ENCODE peak calls at places on chromosomes 16 and 17, in eight cellular contexts. V is hepatocyte, N is H1, Z is mammary epithelial cell, L is GM23338, P is astrocyte, W is MM.1S, D is HCT116. T is an unnamed sample. For H3K4me1, the result is how much of the 10 kb centered on the place peaks cover.

GRCh38 chr16:18799500-18799899 is 1.8 kb downstream of the ARL6IP1 start:
- DNase-seq in V (no peak), N (no peak), Z (no peak), L (no peak), P (no peak), W (no peak), D (no peak), T (no peak)

GRCh38 chr17:10821770-10822169 is 16.1 kb downstream of the PIRT start:
- DNase-seq in V (no peak), N (no peak), Z (no peak), L (no peak), P (no peak), W (no peak), D (no peak), T (no peak)

GRCh38 chr16:49639739-49640388 is 216.0 kb downstream of the ZNF423 start:
- DNase-seq in V (peak), N (peak), Z (no peak), L (peak), P (peak), W (no peak), D (no peak), T (no peak)

GRCh38 chr16:23434380-23434779 is 18.6 kb downstream of the COG7 start:
- DNase-seq in V (peak), N (no peak), Z (peak), L (peak), P (peak), W (peak), D (peak), T (peak)

GRCh38 chr17:1011138-1011537 is 14.2 kb downstream of the TIMM22 start:
- DNase-seq in V (no peak), N (no peak), Z (no peak), L (no peak), P (no peak), W (no peak), D (no peak), T (no peak)

GRCh38 chr17:38733315-38734234 is 3.4 kb downstream of the CISD3 start:
- DNase-seq in V (no peak), N (no peak), Z (no peak), L (peak), P (no peak), W (no peak), D (peak), T (no peak)

GRCh38 chr16:73226675-73227074 is 178.7 kb upstream of the ZFHX3 start:
- DNase-seq in V (no peak), N (no peak), Z (no peak), L (no peak), P (no peak), W (no peak), D (no peak), T (no peak)

GRCh38 chr17:80539022-80539421 is 5.6 kb upstream of the RPTOR start:
- DNase-seq in V (no peak), N (no peak), Z (no peak), L (peak), P (no peak), W (no peak), D (no peak), T (no peak)

GRCh38 chr16:64702415-64702814 is 419.4 kb downstream of the CDH11 start:
- DNase-seq in V (no peak), N (no peak), Z (no peak), L (no peak), P (no peak), W (peak), D (no peak), T (no peak)

GRCh38 chr17:27974045-27974436 is 68.4 kb upstream of the NLK start:
- DNase-seq in V (no peak), N (no peak), Z (no peak), L (no peak), P (no peak), W (no peak), D (no peak), T (no peak)

GRCh38 chr17:17638467-17638866 is 42.8 kb upstream of the RAI1 start:
- DNase-seq in V (no peak), N (no peak), Z (no peak), L (no peak), P (no peak), W (no peak), D (no peak), T (no peak)
- H3K27ac ChIP-seq in V (no peak), N (no peak), Z (no peak), L (no peak), P (no peak), W (no peak), D (no peak), T (no peak)

GRCh38 chr17:66949501-66949900 is 15.0 kb upstream of the CACNG4 start:
- DNase-seq in V (no peak), N (no peak), Z (peak), L (no peak), P (peak), W (no peak), D (no peak), T (no peak)

GRCh38 chr17:66948061-66948750 is 16.3 kb upstream of the CACNG4 start:
- DNase-seq in V (no peak), N (no peak), Z (no peak), L (no peak), P (no peak), W (no peak), D (no peak), T (peak)

GRCh38 chr17:66945451-66945850 is 19.1 kb upstream of the CACNG4 start:
- DNase-seq in V (no peak), N (no peak), Z (no peak), L (no peak), P (peak), W (no peak), D (no peak), T (no peak)

GRCh38 chr17:66946251-66946650 is 18.3 kb upstream of the CACNG4 start:
- DNase-seq in V (no peak), N (no peak), Z (no peak), L (no peak), P (no peak), W (no peak), D (no peak), T (no peak)

GRCh38 chr17:66947311-66947710 is 17.2 kb upstream of the CACNG4 start:
- DNase-seq in V (no peak), N (no peak), Z (no peak), L (no peak), P (no peak), W (no peak), D (no peak), T (no peak)
- TF ChIP-seq EZH2 in V (no peak), N (no peak), Z (no peak), L (no peak), P (no peak), W (no peak), D (no peak), T (no peak)

DNA sequence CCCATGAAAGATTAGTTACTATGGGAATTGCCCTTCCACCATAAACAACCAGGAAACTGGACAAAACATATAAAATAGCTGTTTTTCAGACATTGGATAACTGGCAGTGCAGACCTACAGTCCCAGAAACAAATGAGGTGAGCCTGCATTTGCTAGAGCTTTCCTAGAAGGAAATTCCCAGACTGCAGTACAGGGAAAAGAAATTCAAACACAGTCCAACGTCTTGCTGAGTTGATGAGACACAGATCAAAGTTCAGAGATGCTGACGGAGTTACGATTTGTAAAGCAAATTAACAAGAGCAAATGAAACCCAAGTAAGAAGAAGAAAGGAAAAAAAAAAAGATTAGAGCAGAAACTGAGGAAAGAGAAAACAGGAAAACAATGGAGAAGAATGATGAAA is 41.3 kb upstream of the MNT start:
- DNase-seq in V (peak), N (no peak), Z (no peak), L (no peak), P (no peak), W (no peak), D (no peak), T (no peak)
- H3K4me1 ChIP-seq in V (under half), N (under half), Z (under half), L (under half), P (under half), W (under half), D (under half), T (under half)

DNA sequence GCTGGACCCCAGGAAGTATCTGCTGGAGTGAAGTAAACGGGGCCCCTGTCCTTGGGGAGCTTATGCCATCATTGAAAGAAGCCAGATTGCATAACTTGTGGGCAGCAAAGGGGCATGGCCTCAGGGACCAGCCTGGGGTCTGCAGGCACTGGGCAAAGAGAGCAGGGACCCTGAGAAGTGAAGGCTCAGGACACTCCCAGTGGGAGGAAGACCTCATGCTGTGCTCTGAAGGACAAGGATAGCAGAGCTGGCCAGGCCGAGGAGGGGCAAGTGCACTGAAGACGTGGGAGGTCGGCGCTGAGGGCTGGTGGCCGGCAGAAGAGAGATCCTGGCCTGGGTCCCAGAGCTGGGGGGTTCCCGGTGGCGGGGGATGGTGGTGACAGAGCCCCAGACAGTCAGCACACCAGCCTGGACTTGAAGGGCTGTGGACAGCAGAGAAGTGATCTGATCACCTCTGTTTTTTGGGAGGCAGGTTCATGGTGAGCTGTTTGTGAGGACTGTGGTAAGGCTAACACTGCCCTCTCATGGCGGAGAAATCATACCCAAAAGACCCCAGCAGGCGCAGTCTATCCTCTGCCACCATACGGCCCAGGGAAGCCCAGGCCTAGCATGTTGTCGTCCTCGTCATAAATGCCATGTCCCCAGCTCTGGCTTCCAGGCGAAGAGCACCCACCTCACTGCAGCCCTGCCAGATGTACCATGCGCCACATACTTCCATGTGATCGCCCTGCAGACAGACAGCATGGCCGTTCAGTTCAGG is 7.1 kb upstream of the CNP start:
- DNase-seq in V (peak), N (peak), Z (peak), L (peak), P (peak), W (peak), D (peak), T (peak)
- H3K27ac ChIP-seq in V (no peak), N (peak), Z (no peak), L (peak), P (no peak), W (no peak), D (no peak), T (no peak)

GRCh38 chr16:12902511-12903324 is 1.3 kb downstream of the SHISA9 start:
- DNase-seq in V (peak), N (peak), Z (peak), L (peak), P (no peak), W (no peak), D (no peak), T (peak)

GRCh38 chr16:12901597-12902436 is at the start of gene SHISA9:
- DNase-seq in V (peak), N (peak), Z (peak), L (peak), P (no peak), W (no peak), D (no peak), T (no peak)

GRCh38 chr16:12899529-12900168 is 1.7 kb upstream of the SHISA9 start:
- DNase-seq in V (no peak), N (no peak), Z (peak), L (no peak), P (no peak), W (no peak), D (no peak), T (peak)

GRCh38 chr16:12901204-12901596 is 198 bp upstream of the SHISA9 start:
- DNase-seq in V (peak), N (peak), Z (peak), L (peak), P (no peak), W (no peak), D (no peak), T (peak)

DNA sequence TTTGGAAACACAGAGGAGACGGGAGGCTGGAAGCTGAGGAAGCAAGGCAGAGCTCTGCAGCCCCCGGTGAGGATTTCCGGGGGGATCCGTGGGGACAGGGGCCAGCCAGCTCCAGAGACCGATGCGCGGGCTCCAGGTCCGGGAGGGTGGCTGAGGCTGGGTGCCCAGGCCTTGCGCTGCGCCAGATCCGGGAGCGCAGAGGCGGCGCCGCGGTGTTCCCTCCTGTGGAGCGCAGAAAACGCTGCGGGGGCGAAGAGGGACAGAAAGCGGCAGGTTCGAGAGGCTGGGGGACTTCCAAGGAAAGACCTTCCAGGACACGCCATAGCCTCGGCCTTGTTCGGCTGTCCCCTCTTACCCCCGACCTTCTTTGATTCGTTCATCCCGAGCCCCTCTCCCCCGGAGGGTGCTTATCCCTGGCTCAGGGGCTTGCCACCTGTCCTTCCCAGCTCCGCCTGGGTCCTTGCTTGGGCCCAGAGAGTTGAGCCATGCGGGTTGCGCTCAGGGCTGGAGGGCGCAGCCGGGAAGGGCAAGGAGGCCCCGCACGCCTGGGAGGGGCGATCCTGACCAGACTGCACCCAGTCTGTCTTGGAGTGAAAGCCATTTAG is 697 bp upstream of the SHISA9 start:
- DNase-seq in V (no peak), N (peak), Z (no peak), L (peak), P (no peak), W (no peak), D (no peak), T (no peak)
- TF ChIP-seq EZH2 in V (peak), N (no peak), Z (no peak), L (peak), P (peak), W (no peak), D (no peak), T (no peak)

GRCh38 chr16:85103096-85104079 is 8.9 kb downstream of the CIBAR2 start:
- DNase-seq in V (no peak), N (no peak), Z (no peak), L (no peak), P (no peak), W (no peak), D (no peak), T (no peak)
- H3K4me1 ChIP-seq in V (under half), N (under half), Z (under half), L (under half), P (under half), W (under half), D (under half), T (under half)

DNA sequence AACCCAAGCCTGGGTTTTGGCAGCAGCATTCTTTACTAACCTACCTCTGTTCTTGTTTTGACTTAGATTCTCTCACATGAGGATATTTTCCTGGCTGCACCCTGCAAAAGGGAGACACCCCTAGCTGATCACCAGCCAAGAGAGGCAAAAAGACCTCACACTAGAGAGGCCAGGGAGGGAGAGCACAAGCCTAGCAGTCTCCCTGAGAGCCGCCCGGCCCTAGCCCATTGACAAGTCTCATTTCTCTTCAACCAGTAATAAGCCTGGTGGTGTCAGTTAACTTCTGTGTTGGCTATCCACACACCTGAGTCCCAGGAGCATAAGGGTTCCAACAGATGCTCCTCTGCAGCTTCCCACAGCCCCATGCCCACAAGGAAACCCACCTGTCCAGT is 18.5 kb upstream of the SREBF1 start:
- DNase-seq in V (no peak), N (no peak), Z (no peak), L (no peak), P (no peak), W (no peak), D (no peak), T (no peak)
- H3K27ac ChIP-seq in V (peak), N (no peak), Z (no peak), L (no peak), P (no peak), W (no peak), D (no peak), T (peak)